ENCODE peak calls at places on chromosome 15, in nine cellular contexts. L is stomach; K is stimulated activated CD8-positive, alpha-beta memory T cell treated with anti-CD3 and anti-CD28 coated beads, Interleukin-4, amount 100 ng/mL, for 4 hours; C is brain microvascular endothelial cell; A is B cell; S is foreskin fibroblast; Z is endothelial cell; X is ovary; G is mucosa of gallbladder. H is an unnamed sample.

GRCh38 chr15:61828008-61828407 is 232.2 kb downstream of the VPS13C start:
- DNase-seq in G (no peak), A (no peak), K (no peak), L (no peak), S (no peak), X (no peak), Z (no peak), C (no peak), H (no peak)

GRCh38 chr15:64464271-64465005 is 4.1 kb downstream of the ZNF609 start:
- DNase-seq in L (no peak), K (no peak), C (no peak), S (peak), G (no peak), X (no peak), Z (no peak), A (no peak), H (no peak)

GRCh38 chr15:93239591-93239990 is 150.6 kb upstream of the RGMA start:
- DNase-seq in K (no peak), L (no peak), C (no peak), G (no peak), X (no peak), Z (no peak), S (no peak), A (no peak), H (no peak)

GRCh38 chr15:72098076-72098475 is 19.9 kb downstream of the MYO9A start:
- DNase-seq in C (no peak), G (no peak), X (no peak), Z (no peak), S (no peak), L (no peak), A (no peak), K (no peak), H (no peak)

GRCh38 chr15:80484312-80484981 is 80.3 kb downstream of the ARNT2 start:
- DNase-seq in G (no peak), C (no peak), S (peak), A (no peak), X (no peak), Z (no peak), L (no peak), K (no peak), H (no peak)

GRCh38 chr15:76274226-76274625 is 37.0 kb downstream of the ETFA start:
- DNase-seq in C (peak), L (no peak), S (peak), G (no peak), X (no peak), A (no peak), Z (no peak), K (no peak), H (no peak)

GRCh38 chr15:70091649-70092461 is 5.9 kb downstream of the TLE3 start:
- DNase-seq in X (no peak), S (no peak), L (peak), Z (no peak), G (peak), C (no peak), K (no peak), A (no peak), H (no peak)

GRCh38 chr15:26091184-26091583 is 228.1 kb upstream of the ATP10A start:
- DNase-seq in S (no peak), C (no peak), Z (no peak), X (no peak), G (no peak), L (no peak), A (no peak), K (no peak), H (no peak)

GRCh38 chr15:77503240-77503639 is 82.6 kb downstream of the HMG20A start:
- DNase-seq in G (no peak), S (no peak), L (no peak), K (no peak), Z (no peak), C (no peak), X (no peak), A (no peak), H (no peak)

H was measured in AG09309.